ENCODE peak calls at places on chromosomes 13 and 19, in eight cellular contexts. E is substantia nigra; J is NCI-H2171; M is HAP-1; H is activated CD8-positive, alpha-beta T cell treated with anti-CD3 and anti-CD28 coated beads, Interleukin-2, amount 10 ng/mL, durations not matched to agents 7 days and 5 days; B is pons; I is RWPE1; C is stimulated activated CD4-positive, alpha-beta T cell treated with anti-CD3 and anti-CD28 coated beads, Interleukin-12 subunit alpha, Interleukin-12 subunit beta, amount 100 ng/mL, for 48 hours. D is an unnamed sample.

GRCh38 chr13:31352467-31352866 is 152.7 kb downstream of the B3GLCT start:
- DNase-seq in H (no peak), C (no peak), M (no peak), J (no peak), I (no peak), B (no peak), E (no peak), D (no peak)

GRCh38 chr13:48429036-48429435 is 16.1 kb upstream of the LPAR6 start:
- DNase-seq in I (no peak), B (no peak), J (no peak), M (no peak), E (no peak), C (no peak), H (no peak), D (no peak)

GRCh38 chr13:96636310-96636709 is 358.0 kb downstream of the OXGR1 start:
- DNase-seq in C (no peak), H (no peak), I (no peak), B (no peak), E (no peak), J (no peak), M (no peak), D (no peak)

GRCh38 chr19:19488875-19489690 is 26.3 kb downstream of the TSSK6 start:
- DNase-seq in H (peak; percentile 98), I (peak; percentile 93), B (peak; percentile 87), E (peak; percentile 54), C (peak; percentile 83), J (peak; percentile 59), M (peak; percentile 86), D (peak; percentile 89)

GRCh38 chr19:13887039-13887438 is 10.1 kb downstream of the NANOS3 start:
- DNase-seq in M (no peak), I (no peak), J (no peak), C (no peak), H (peak; percentile 72), B (no peak), E (no peak), D (no peak)

GRCh38 chr13:110397445-110397844 is 90.4 kb downstream of the COL4A2 start:
- DNase-seq in H (no peak), I (no peak), C (no peak), J (no peak), M (no peak), B (peak; percentile 89), E (peak; percentile 28), D (no peak)

GRCh38 chr19:5308471-5309437 is 31.9 kb downstream of the PTPRS start:
- DNase-seq in E (peak; percentile 83), J (peak; percentile 79), C (no peak), B (peak; percentile 71), I (peak; percentile 85), H (no peak), M (peak; percentile 88), D (peak; percentile 79)

GRCh38 chr13:106527806-106528205 is 7.7 kb downstream of the EFNB2 start:
- DNase-seq in J (no peak), H (no peak), C (no peak), E (no peak), B (no peak), M (peak; percentile 63), I (no peak), D (no peak)